ENCODE peak calls at places on chromosome 9, in ten cellular contexts. H is fibroblast of the conjunctiva, K is esophagus muscularis mucosa, Z is PC-3, W is colonic mucosa, B is H54, D is NCI-H2029, Y is left ventricle myocardium superior, S is WERI-Rb-1, C is GM23338. U is an unnamed sample.

GRCh38 chr9:35748858-35749514 is at the start of the genes GBA2 and RGP1:
- DNase-seq in H (no peak), K (no peak), Z (peak; percentile 74), W (peak; percentile 90), B (peak; percentile 59), D (peak; percentile 82), Y (peak; percentile 92), S (peak; percentile 84), C (peak; percentile 91), U (no peak)

GRCh38 chr9:27184556-27185351 is 75.7 kb downstream of the TEK start:
- DNase-seq in H (no peak), K (peak; percentile 72), Z (no peak), W (no peak), B (no peak), D (peak; percentile 46), Y (no peak), S (no peak), C (no peak), U (peak; percentile 93)

GRCh38 chr9:29750062-29750461 is 2176.8 kb upstream of the C9orf72 start:
- DNase-seq in H (no peak), K (no peak), Z (no peak), W (no peak), B (peak; percentile 6), D (no peak), Y (no peak), S (no peak), C (no peak), U (no peak)

GRCh38 chr9:2709645-2710101 is 7.6 kb upstream of the KCNV2 start:
- DNase-seq in H (no peak), K (no peak), Z (no peak), W (no peak), B (no peak), D (no peak), Y (no peak), S (peak; percentile 72), C (no peak), U (no peak)

GRCh38 chr9:15469406-15469805 is 41.4 kb downstream of the PSIP1 start:
- DNase-seq in H (no peak), K (no peak), Z (no peak), W (no peak), B (no peak), D (peak; percentile 12), Y (no peak), S (no peak), C (no peak), U (no peak)

GRCh38 chr9:127629468-127630081 is 17.5 kb downstream of the STXBP1 start:
- DNase-seq in H (no peak), K (no peak), Z (peak; percentile 22), W (no peak), B (peak; percentile 47), D (no peak), Y (peak; percentile 29), S (no peak), C (peak; percentile 57), U (no peak)

GRCh38 chr9:122261469-122261881 is 3.2 kb downstream of the RBM18 start:
- DNase-seq in H (peak; percentile 79), K (no peak), Z (peak; percentile 77), W (peak; percentile 87), B (no peak), D (peak; percentile 31), Y (peak; percentile 45), S (no peak), C (no peak), U (peak; percentile 92)

GRCh38 chr9:34995288-34996060 is 5.9 kb downstream of the DNAJB5 start:
- DNase-seq in H (no peak), K (peak; percentile 87), Z (no peak), W (no peak), B (no peak), D (no peak), Y (no peak), S (peak; percentile 42), C (no peak), U (no peak)

GRCh38 chr9:17531642-17532254 is 47.1 kb upstream of the SH3GL2 start:
- DNase-seq in H (peak; percentile 24), K (peak; percentile 75), Z (peak; percentile 60), W (peak; percentile 50), B (peak; percentile 20), D (no peak), Y (no peak), S (peak; percentile 45), C (peak; percentile 82), U (no peak)

GRCh38 chr9:77829440-77829839 is 181.3 kb upstream of the GNA14 start:
- DNase-seq in H (no peak), K (no peak), Z (no peak), W (no peak), B (no peak), D (no peak), Y (no peak), S (no peak), C (no peak), U (no peak)

GRCh38 chr9:69456201-69456600 is 131.2 kb downstream of the ENTREP1 start:
- DNase-seq in H (no peak), K (no peak), Z (no peak), W (no peak), B (no peak), D (no peak), Y (no peak), S (no peak), C (no peak), U (no peak)

GRCh38 chr9:33880562-33881089 is 63.7 kb downstream of the UBE2R2 start:
- DNase-seq in H (no peak), K (no peak), Z (no peak), W (no peak), B (peak; percentile 9), D (no peak), Y (no peak), S (peak; percentile 45), C (peak; percentile 58), U (no peak)

GRCh38 chr9:114910541-114910940 is 19.9 kb downstream of the TNFSF8 start:
- DNase-seq in H (no peak), K (peak; percentile 47), Z (no peak), W (no peak), B (no peak), D (peak; percentile 66), Y (no peak), S (no peak), C (no peak), U (peak; percentile 88)

GRCh38 chr9:5971740-5972139 is 43.7 kb downstream of the RANBP6 start:
- DNase-seq in H (no peak), K (no peak), Z (peak; percentile 35), W (no peak), B (peak; percentile 5), D (no peak), Y (no peak), S (no peak), C (no peak), U (no peak)

GRCh38 chr9:8365466-8366160 is 566.0 kb upstream of the DMAC1 start:
- DNase-seq in H (no peak), K (no peak), Z (no peak), W (no peak), B (no peak), D (no peak), Y (no peak), S (no peak), C (no peak), U (no peak)

GRCh38 chr9:112132356-112132755 is 42.7 kb downstream of the SUSD1 start:
- DNase-seq in H (no peak), K (peak; percentile 0), Z (no peak), W (no peak), B (no peak), D (no peak), Y (no peak), S (no peak), C (no peak), U (no peak)

GRCh38 chr9:77455312-77455927 is 192.7 kb downstream of the GNA14 start:
- DNase-seq in H (no peak), K (no peak), Z (peak; percentile 70), W (peak; percentile 76), B (peak; percentile 52), D (no peak), Y (no peak), S (peak; percentile 89), C (peak; percentile 38), U (no peak)

GRCh38 chr9:94212531-94212930 is 46.6 kb upstream of the ZNF169 start:
- DNase-seq in H (no peak), K (no peak), Z (no peak), W (no peak), B (no peak), D (no peak), Y (no peak), S (no peak), C (peak; percentile 42), U (no peak)

GRCh38 chr9:107541523-107541922 is 52.0 kb upstream of the KLF4 start:
- DNase-seq in H (no peak), K (no peak), Z (no peak), W (no peak), B (no peak), D (no peak), Y (no peak), S (no peak), C (no peak), U (no peak)

GRCh38 chr9:38288502-38288901 is 104.0 kb upstream of the ALDH1B1 start:
- DNase-seq in H (no peak), K (no peak), Z (no peak), W (peak; percentile 7), B (no peak), D (no peak), Y (no peak), S (no peak), C (no peak), U (no peak)

GRCh38 chr9:121698627-121699270 is 47.3 kb downstream of the DAB2IP start:
- DNase-seq in H (no peak), K (no peak), Z (peak; percentile 12), W (no peak), B (peak; percentile 81), D (no peak), Y (peak; percentile 49), S (peak; percentile 79), C (peak; percentile 78), U (no peak)

GRCh38 chr9:115680226-115680625 is 473.4 kb upstream of the PAPPA start:
- DNase-seq in H (no peak), K (no peak), Z (no peak), W (no peak), B (no peak), D (no peak), Y (no peak), S (no peak), C (no peak), U (no peak)

GRCh38 chr9:126569036-126569435 is 44.7 kb upstream of the LMX1B start:
- DNase-seq in H (no peak), K (no peak), Z (peak; percentile 62), W (no peak), B (peak; percentile 44), D (no peak), Y (no peak), S (no peak), C (no peak), U (no peak)

GRCh38 chr9:89022902-89023301 is 31.6 kb downstream of the S1PR3 start:
- DNase-seq in H (no peak), K (peak; percentile 55), Z (no peak), W (no peak), B (no peak), D (no peak), Y (peak; percentile 50), S (no peak), C (no peak), U (no peak)

GRCh38 chr9:99368341-99369326 is 146.6 kb downstream of the SEC61B start:
- DNase-seq in H (no peak), K (no peak), Z (peak; percentile 40), W (no peak), B (no peak), D (no peak), Y (peak; percentile 78), S (peak; percentile 45), C (peak; percentile 38), U (no peak)